ENCODE peak calls at places on chromosome 11, in seven cellular contexts. X, W, C, P, D, Q and T are unnamed samples.

GRCh38 chr11:11929920-11930319 is 78.5 kb downstream of the DKK3 start:
- DNase-seq in C (no peak), P (no peak), X (no peak), D (no peak), Q (no peak), W (no peak), T (no peak)

GRCh38 chr11:65419460-65419772 is 3.2 kb upstream of the NEAT1 start:
- DNase-seq in C (no peak), D (no peak), W (no peak), P (no peak), X (no peak), Q (no peak), T (no peak)

GRCh38 chr11:112996924-112997323 is 35.7 kb downstream of the NCAM1 start:
- DNase-seq in P (no peak), Q (no peak), X (no peak), C (no peak), W (no peak), D (no peak), T (no peak)

GRCh38 chr11:88204353-88204752 is 29.1 kb upstream of the RAB38 start:
- DNase-seq in P (no peak), W (no peak), C (no peak), D (no peak), X (no peak), Q (no peak), T (no peak)

GRCh38 chr11:84947970-84948600 is 679.1 kb downstream of the DLG2 start:
- DNase-seq in D (no peak), W (no peak), P (no peak), Q (no peak), C (no peak), X (no peak), T (no peak)

GRCh38 chr11:67345949-67346819 is 7.2 kb downstream of the POLD4 start:
- DNase-seq in W (no peak), Q (peak), P (no peak), C (peak), D (peak), X (peak), T (peak)

GRCh38 chr11:106070606-106071005 is 6.5 kb downstream of the KBTBD3 start:
- DNase-seq in D (no peak), C (no peak), X (no peak), Q (peak), P (no peak), W (no peak), T (no peak)

GRCh38 chr11:12542186-12542935 is 131.9 kb upstream of the TEAD1 start:
- DNase-seq in C (no peak), P (no peak), Q (no peak), X (no peak), D (no peak), W (no peak), T (no peak)

GRCh38 chr11:105244157-105244820 is 104.7 kb upstream of the CARD18 start:
- DNase-seq in W (no peak), C (no peak), Q (no peak), P (no peak), X (peak), D (no peak), T (no peak)

GRCh38 chr11:128874406-128874805 is 7.3 kb upstream of the KCNJ1 start:
- DNase-seq in Q (no peak), P (no peak), W (no peak), C (no peak), D (no peak), X (no peak), T (no peak)
- TF ChIP-seq JUND in Q (no peak), P (no peak), W (no peak), C (no peak), D (no peak), X (no peak), T (no peak)

GRCh38 chr11:82718307-82718706 is 15.4 kb downstream of the FAM181B start:
- DNase-seq in C (peak), W (no peak), P (peak), Q (peak), D (no peak), X (peak), T (peak)
- TF ChIP-seq JUND in C (no peak), W (no peak), P (no peak), Q (no peak), D (no peak), X (no peak), T (no peak)

DNA sequence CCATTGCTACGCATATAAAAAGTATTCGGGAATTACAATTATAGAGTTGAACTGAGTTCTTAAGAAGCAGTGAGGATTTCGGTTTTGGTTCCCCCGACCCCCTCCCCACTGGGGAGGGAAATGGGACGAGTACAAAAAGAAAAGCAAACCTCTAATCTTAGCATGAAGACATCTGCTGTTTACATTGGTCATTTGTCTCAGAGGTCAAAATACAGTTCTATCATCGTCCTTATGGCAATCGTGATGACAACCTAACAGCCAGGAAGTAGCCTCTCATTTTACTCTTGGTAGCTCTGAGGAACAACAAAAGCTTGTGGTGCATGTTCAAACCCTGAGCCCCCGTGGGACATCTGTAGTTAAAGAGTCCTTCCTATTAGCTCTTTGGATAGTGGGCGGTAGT is 3.2 kb upstream of the PRSS23 start:
- DNase-seq in P (no peak), C (no peak), X (no peak), D (no peak), Q (no peak), W (no peak), T (no peak)
- TF ChIP-seq JUND in P (no peak), C (no peak), X (no peak), D (no peak), Q (no peak), W (no peak), T (no peak)

GRCh38 chr11:71240865-71241691 is 11.3 kb downstream of the SHANK2 start:
- DNase-seq in Q (peak), X (no peak), P (no peak), C (peak), D (peak), W (no peak), T (no peak)
- TF ChIP-seq JUND in Q (peak), X (no peak), P (no peak), C (no peak), D (no peak), W (peak), T (no peak)

GRCh38 chr11:70895061-70895670 is 357.2 kb downstream of the SHANK2 start:
- DNase-seq in Q (no peak), D (no peak), C (no peak), X (no peak), W (no peak), P (no peak), T (no peak)

GRCh38 chr11:70889411-70889810 is 363.0 kb downstream of the SHANK2 start:
- DNase-seq in P (no peak), D (no peak), X (no peak), W (no peak), C (no peak), Q (no peak), T (no peak)

GRCh38 chr11:70894566-70894965 is 357.8 kb downstream of the SHANK2 start:
- DNase-seq in C (no peak), P (no peak), W (no peak), X (no peak), Q (no peak), D (no peak), T (no peak)

GRCh38 chr11:70891844-70892380 is 360.5 kb downstream of the SHANK2 start:
- DNase-seq in C (no peak), W (no peak), D (no peak), P (no peak), X (no peak), Q (no peak), T (no peak)

DNA sequence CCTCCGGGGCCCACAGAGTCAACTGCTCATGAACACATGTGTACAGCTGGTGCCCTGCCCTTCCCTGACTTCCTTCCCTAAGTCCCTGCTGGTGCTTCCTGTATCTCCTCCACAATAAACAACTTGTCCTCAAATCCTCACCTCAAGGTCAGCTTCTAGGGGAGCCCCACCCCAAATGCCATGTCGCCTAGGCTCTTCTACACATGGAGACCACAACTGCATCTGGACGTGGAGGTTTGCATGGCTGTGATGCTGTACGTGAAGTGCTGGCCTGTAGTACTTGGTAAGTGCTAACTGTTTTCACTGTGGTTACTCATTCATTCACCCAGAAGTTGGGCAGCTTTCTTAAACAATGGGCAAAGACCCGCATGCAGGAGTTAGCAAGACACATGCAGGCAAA is 359.5 kb downstream of the SHANK2 start:
- DNase-seq in P (no peak), D (no peak), W (no peak), C (no peak), X (no peak), Q (no peak), T (no peak)
- TF ChIP-seq JUND in P (no peak), D (no peak), W (no peak), C (no peak), X (no peak), Q (no peak), T (no peak)

DNA sequence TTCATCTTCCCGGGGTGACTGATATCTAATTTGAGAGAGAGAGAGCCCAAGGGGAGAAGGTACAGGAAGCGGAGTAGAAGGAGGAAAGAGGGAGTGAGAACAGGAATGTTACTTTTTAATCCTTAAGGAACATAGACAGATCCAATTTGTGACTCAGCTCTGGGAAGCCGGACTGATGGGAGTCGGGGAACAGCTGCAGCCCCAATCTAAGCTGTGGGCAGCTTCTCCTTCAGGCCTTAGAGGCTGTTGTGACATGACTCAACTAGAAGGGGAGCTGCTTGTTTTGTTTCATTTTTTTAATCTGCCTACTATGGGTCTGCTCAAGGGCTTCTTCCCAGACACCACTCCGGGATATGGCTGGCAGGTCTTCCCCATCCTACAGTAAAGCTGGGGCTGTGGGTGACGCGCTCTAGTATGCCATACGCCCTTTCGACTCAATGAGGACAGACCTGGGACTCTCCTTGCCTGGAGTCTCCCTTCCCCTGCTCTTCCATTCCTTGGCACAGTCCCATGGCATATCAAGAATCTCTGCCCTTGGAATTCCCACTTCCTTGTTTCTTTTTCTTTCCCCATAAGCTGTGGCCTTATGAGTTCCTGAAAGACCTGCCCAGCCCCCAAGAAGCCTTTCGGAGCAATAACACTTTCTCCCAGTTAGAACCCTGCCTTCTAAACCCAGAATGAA is 103.3 kb upstream of the AKIP1 start:
- DNase-seq in W (no peak), C (no peak), Q (no peak), D (no peak), P (no peak), X (no peak), T (peak)
- TF ChIP-seq JUND in W (no peak), C (peak), Q (no peak), D (no peak), P (no peak), X (no peak), T (no peak)

DNA sequence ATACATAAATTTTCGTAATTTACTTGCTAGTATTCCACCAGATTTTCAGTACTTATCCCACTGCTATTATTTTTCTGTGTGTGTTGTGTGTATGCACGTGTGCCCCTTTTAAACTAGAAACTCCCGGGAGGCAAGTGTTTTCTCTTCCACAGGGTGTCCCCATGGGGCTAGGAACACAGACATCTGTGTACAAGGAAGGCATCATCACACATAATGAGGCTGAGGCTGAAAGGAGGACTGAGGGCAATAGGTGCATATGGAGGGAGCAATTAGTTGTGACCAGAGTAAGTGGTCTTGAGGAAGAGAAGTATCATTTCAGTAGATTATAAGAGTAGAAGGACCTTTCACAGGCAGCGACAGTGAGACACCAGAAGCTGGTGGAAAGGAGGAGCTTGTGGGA is 2.1 kb upstream of the DPAGT1 start:
- DNase-seq in Q (no peak), D (no peak), W (no peak), C (no peak), X (no peak), P (no peak), T (no peak)
- TF ChIP-seq JUND in Q (no peak), D (no peak), W (no peak), C (no peak), X (no peak), P (no peak), T (no peak)